ENCODE peak calls at places on chromosome 22, in five cellular contexts. E, U, D, J and S are unnamed samples.

GRCh38 chr22:21082248-21082647 is 36.5 kb downstream of the LRRC74B start:
- DNase-seq in D (no peak), E (no peak), J (no peak), U (no peak), S (no peak)

GRCh38 chr22:46879083-46879482 is 116.6 kb downstream of the TBC1D22A start:
- DNase-seq in U (no peak), E (no peak), D (no peak), J (peak), S (no peak)

GRCh38 chr22:22576244-22576988 is 17.4 kb upstream of the PRAME start:
- DNase-seq in U (no peak), E (no peak), J (peak), D (no peak), S (no peak)

GRCh38 chr22:32564170-32565001 is 89.8 kb downstream of the FBXO7 start:
- DNase-seq in D (no peak), J (no peak), U (no peak), E (no peak), S (peak)

GRCh38 chr22:19853058-19853878 is 1.4 kb downstream of the GNB1L start:
- DNase-seq in U (no peak), J (no peak), D (no peak), E (no peak), S (no peak)

GRCh38 chr22:39087098-39087497 is 9.9 kb upstream of the APOBEC3H start:
- DNase-seq in E (no peak), U (no peak), D (no peak), J (no peak), S (no peak)

GRCh38 chr22:45218974-45219373 is 21.7 kb downstream of the KIAA0930 start:
- DNase-seq in E (no peak), D (no peak), U (no peak), J (no peak), S (no peak)

GRCh38 chr22:26579331-26579886 is 10.5 kb downstream of the TPST2 start:
- DNase-seq in J (no peak), E (no peak), D (no peak), U (peak), S (no peak)

GRCh38 chr22:31583861-31584485 is 78.0 kb downstream of the PISD start:
- DNase-seq in U (no peak), D (no peak), E (no peak), J (no peak), S (peak)

GRCh38 chr22:44758354-44758969 is 6.1 kb downstream of the ARHGAP8 start:
- DNase-seq in E (no peak), U (no peak), J (peak), D (no peak), S (no peak)

GRCh38 chr22:33142282-33142681 is 84.1 kb upstream of the SYN3 start:
- DNase-seq in E (no peak), U (no peak), J (no peak), D (no peak), S (no peak)

GRCh38 chr22:36110306-36110791 is 50.2 kb downstream of the APOL3 start:
- DNase-seq in J (no peak), E (no peak), D (no peak), U (no peak), S (no peak)

GRCh38 chr22:24233816-24234215 is 11.1 kb downstream of the GGT5 start:
- DNase-seq in E (no peak), U (no peak), J (no peak), D (no peak), S (no peak)

GRCh38 chr22:24805790-24806662 is at the start of gene SGSM1:
- DNase-seq in D (peak), J (no peak), U (peak), E (peak), S (no peak)

GRCh38 chr22:19742160-19743066 is 18.2 kb upstream of the TBX1 start:
- DNase-seq in U (no peak), E (no peak), D (no peak), J (no peak), S (no peak)

GRCh38 chr22:43826142-43827093 is 14.3 kb upstream of the EFCAB6 start:
- DNase-seq in J (no peak), D (no peak), U (no peak), E (no peak), S (peak)

GRCh38 chr22:44024288-44024908 is at the start of gene PARVB:
- DNase-seq in J (no peak), E (no peak), D (no peak), U (no peak), S (no peak)

GRCh38 chr22:44337658-44338004 is 24.9 kb upstream of the SHISAL1 start:
- DNase-seq in J (no peak), D (no peak), E (no peak), U (no peak), S (peak)

GRCh38 chr22:19232620-19233019 is 54.1 kb upstream of the SLC25A1 start:
- DNase-seq in E (no peak), U (no peak), J (no peak), D (no peak), S (no peak)

GRCh38 chr22:43152355-43153071 is 1.2 kb downstream of the TSPO start:
- DNase-seq in U (peak), D (peak), J (peak), E (no peak), S (peak)

GRCh38 chr22:35154937-35155387 is 89.0 kb downstream of the ISX start:
- DNase-seq in U (no peak), E (no peak), D (peak), J (peak), S (peak)

GRCh38 chr22:36701166-36701713 is 2.3 kb downstream of the CACNG2 start:
- DNase-seq in D (no peak), J (no peak), E (no peak), U (no peak), S (no peak)

GRCh38 chr22:45645526-45646414 is 25.9 kb upstream of the ATXN10 start:
- DNase-seq in J (peak), D (peak), E (peak), U (peak), S (peak)

GRCh38 chr22:40911772-40912171 is 39.4 kb upstream of the RBX1 start:
- DNase-seq in E (no peak), U (no peak), D (no peak), J (no peak), S (no peak)